ENCODE peak calls at places on chromosome 14, in five cellular contexts. F is A549, Y is lower leg skin, G is type B pancreatic cell, M is GM12864. P is an unnamed sample.

GRCh38 chr14:73829526-73830431 is 21.9 kb upstream of the PTGR2 start:
- DNase-seq in F (no peak), Y (no peak), G (no peak), M (no peak), P (peak)

GRCh38 chr14:77045570-77045890 is 17.0 kb upstream of the IRF2BPL start:
- DNase-seq in F (no peak), Y (no peak), G (no peak), M (no peak), P (no peak)

GRCh38 chr14:50813544-50813863 is 17.5 kb downstream of the NIN start:
- DNase-seq in F (no peak), Y (no peak), G (no peak), M (no peak), P (no peak)

GRCh38 chr14:61875483-61875882 is 113.3 kb downstream of the SNAPC1 start:
- DNase-seq in F (no peak), Y (no peak), G (no peak), M (no peak), P (no peak)

GRCh38 chr14:90611936-90612335 is 204.3 kb downstream of the TTC7B start:
- DNase-seq in F (no peak), Y (no peak), G (no peak), M (no peak), P (no peak)

GRCh38 chr14:43898709-43899108 is 608.4 kb downstream of the FSCB start:
- DNase-seq in F (no peak), Y (no peak), G (no peak), M (no peak), P (no peak)

GRCh38 chr14:95039259-95039992 is 117.9 kb downstream of the DICER1 start:
- DNase-seq in F (no peak), Y (no peak), G (peak), M (no peak), P (no peak)

GRCh38 chr14:22923746-22924145 is 4.8 kb upstream of the RBM23 start:
- DNase-seq in F (no peak), Y (no peak), G (no peak), M (no peak), P (no peak)

GRCh38 chr14:51176819-51177218 is 63.2 kb upstream of the TMX1 start:
- DNase-seq in F (no peak), Y (no peak), G (no peak), M (no peak), P (no peak)

GRCh38 chr14:23339506-23340268 is 13.0 kb downstream of the SLC22A17 start:
- DNase-seq in F (no peak), Y (no peak), G (no peak), M (no peak), P (no peak)

GRCh38 chr14:85233756-85234545 is 296.0 kb upstream of the FLRT2 start:
- DNase-seq in F (peak), Y (no peak), G (no peak), M (no peak), P (no peak)

GRCh38 chr14:86462193-86462592 is 932.2 kb downstream of the FLRT2 start:
- DNase-seq in F (no peak), Y (no peak), G (no peak), M (no peak), P (no peak)

GRCh38 chr14:34582117-34582680 is 42.7 kb upstream of the EAPP start:
- DNase-seq in F (no peak), Y (no peak), G (no peak), M (no peak), P (no peak)

GRCh38 chr14:28783593-28784143 is 17.1 kb downstream of the FOXG1 start:
- DNase-seq in F (no peak), Y (no peak), G (no peak), M (no peak), P (no peak)

GRCh38 chr14:72975776-72976175 is 49.5 kb downstream of the DCAF4 start:
- DNase-seq in F (peak), Y (no peak), G (no peak), M (no peak), P (no peak)

GRCh38 chr14:30214014-30214413 is 286.4 kb upstream of the PRKD1 start:
- DNase-seq in F (no peak), Y (no peak), G (no peak), M (no peak), P (no peak)

GRCh38 chr14:71702799-71703198 is 229.4 kb upstream of the RGS6 start:
- DNase-seq in F (no peak), Y (no peak), G (no peak), M (no peak), P (no peak)

GRCh38 chr14:98182385-98183055 is 1089.5 kb downstream of the BCL11B start:
- DNase-seq in F (no peak), Y (no peak), G (no peak), M (no peak), P (no peak)

GRCh38 chr14:33342299-33342974 is 403.8 kb downstream of the NPAS3 start:
- DNase-seq in F (no peak), Y (no peak), G (no peak), M (no peak), P (no peak)
- TF ChIP-seq CTCF in F (no peak), Y (no peak), G (no peak), M (no peak), P (no peak)

GRCh38 chr14:96072076-96072475 is 32.9 kb downstream of the C14orf132 start:
- DNase-seq in F (no peak), Y (no peak), G (no peak), M (no peak), P (no peak)
- TF ChIP-seq CTCF in F (no peak), Y (no peak), G (no peak), M (no peak), P (no peak)

GRCh38 chr14:78697341-78697740 is 527.2 kb downstream of the NRXN3 start:
- DNase-seq in F (peak), Y (no peak), G (no peak), M (peak), P (no peak)
- TF ChIP-seq CTCF in F (peak), Y (no peak), G (peak), M (peak), P (peak)

GRCh38 chr14:94005324-94005723 is 8.2 kb downstream of the CCDC197 start:
- DNase-seq in F (no peak), Y (no peak), G (no peak), M (no peak), P (peak)
- TF ChIP-seq CTCF in F (no peak), Y (no peak), G (peak), M (peak), P (peak)

GRCh38 chr14:58638231-58639205 is 756 bp downstream of the DACT1 start:
- DNase-seq in F (no peak), Y (no peak), G (no peak), M (no peak), P (peak)
- TF ChIP-seq CTCF in F (no peak), Y (no peak), G (peak), M (no peak), P (no peak)

DNA sequence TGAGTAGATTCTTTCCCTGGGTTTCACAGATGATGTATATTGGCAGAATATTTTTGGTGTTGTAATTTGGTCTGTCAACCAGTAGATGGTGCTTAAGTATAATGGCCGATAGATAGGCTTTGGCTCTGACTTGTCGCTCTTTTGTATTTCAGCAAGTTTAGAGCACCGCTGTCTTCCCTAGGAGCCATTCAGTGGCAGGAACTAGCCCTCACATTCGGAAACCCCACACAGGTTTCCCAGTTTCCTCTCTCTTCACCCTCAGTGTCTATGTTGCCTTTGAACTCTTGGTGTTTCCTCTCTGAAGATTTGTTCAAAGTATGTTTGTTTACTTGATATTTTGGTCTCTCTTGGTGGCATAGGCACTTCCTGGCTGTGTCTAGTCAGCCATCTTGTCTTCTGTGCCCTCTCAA is 102.2 kb downstream of the GPHN start:
- DNase-seq in F (no peak), Y (no peak), G (no peak), M (no peak), P (no peak)
- TF ChIP-seq CTCF in F (peak), Y (no peak), G (peak), M (peak), P (no peak)